ENCODE peak calls at places on chromosomes 3 and 15, in five cellular contexts. N is breast epithelium, T is ovary, C is A549, B is Peyer's patch. G is an unnamed sample.

GRCh38 chr3:190345027-190345821 is 23.0 kb upstream of the CLDN1 start:
- DNase-seq in B (no peak), N (no peak), T (peak), C (peak), G (no peak)

GRCh38 chr15:23033979-23034378 is 5.4 kb downstream of the TUBGCP5 start:
- DNase-seq in N (no peak), C (no peak), T (no peak), B (no peak), G (no peak)

GRCh38 chr15:65049418-65049840 is 4.2 kb downstream of the SLC51B start:
- DNase-seq in T (peak), C (peak), N (peak), B (peak), G (peak)

GRCh38 chr3:99910752-99911151 is 93.1 kb downstream of the CMSS1 start:
- DNase-seq in N (no peak), T (no peak), B (no peak), C (no peak), G (no peak)

GRCh38 chr15:77026501-77027110 is 31.7 kb downstream of the PSTPIP1 start:
- DNase-seq in C (no peak), N (no peak), B (no peak), T (peak), G (no peak)

GRCh38 chr15:65529754-65530317 is 427 bp upstream of the HACD3 start:
- DNase-seq in B (no peak), T (no peak), N (no peak), C (no peak), G (no peak)

GRCh38 chr3:4234894-4235293 is 68.3 kb upstream of the SETMAR start:
- DNase-seq in B (no peak), T (no peak), C (no peak), N (no peak), G (no peak)

GRCh38 chr3:149134560-149134959 is 5.1 kb downstream of the HPS3 start:
- DNase-seq in T (no peak), B (no peak), N (no peak), C (no peak), G (no peak)

GRCh38 chr3:34534013-34534412 is 735.6 kb downstream of the PDCD6IP start:
- DNase-seq in T (no peak), B (no peak), N (no peak), C (no peak), G (no peak)

GRCh38 chr3:178482981-178483380 is 53.3 kb upstream of the KCNMB2 start:
- DNase-seq in N (no peak), T (no peak), B (no peak), C (no peak), G (no peak)

GRCh38 chr3:141076821-141077571 is 25.8 kb downstream of the SPSB4 start:
- DNase-seq in B (peak), C (no peak), N (no peak), T (peak), G (no peak)

GRCh38 chr3:114404590-114404989 is 110.8 kb downstream of the TIGIT start:
- DNase-seq in C (no peak), T (no peak), N (no peak), B (no peak), G (no peak)

GRCh38 chr3:172152869-172153268 is 113.5 kb downstream of the FNDC3B start:
- DNase-seq in B (no peak), C (no peak), N (no peak), T (no peak), G (no peak)

GRCh38 chr3:69410301-69410700 is 24.4 kb upstream of the FRMD4B start:
- DNase-seq in B (peak), T (peak), N (peak), C (peak), G (peak)

GRCh38 chr15:90232196-90232595 is 1.5 kb downstream of the CIB1 start:
- DNase-seq in T (no peak), C (no peak), B (peak), N (no peak), G (no peak)

DNA sequence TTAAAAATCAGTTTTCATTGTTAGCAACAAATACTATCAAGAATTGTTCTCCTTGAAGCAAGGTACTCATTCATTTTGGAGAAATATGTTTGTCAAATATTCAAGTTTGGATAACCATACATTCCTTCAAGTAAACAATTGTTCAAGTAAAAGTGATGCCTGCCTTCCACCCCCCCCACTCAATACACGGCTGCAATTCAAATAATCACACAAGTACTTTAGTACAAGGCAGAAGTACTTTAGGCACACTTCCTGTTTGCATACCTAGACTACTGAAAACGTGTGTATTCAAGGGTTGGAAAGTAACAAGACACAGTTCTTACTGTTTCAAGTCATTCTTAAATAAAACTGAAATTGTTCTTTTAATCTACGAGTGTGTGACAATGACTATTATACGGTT is 45.4 kb downstream of the TJP1 start:
- DNase-seq in B (no peak), N (no peak), C (no peak), T (no peak), G (no peak)
- H3K4me3 ChIP-seq in B (no peak), N (no peak), C (no peak), T (no peak), G (no peak)

DNA sequence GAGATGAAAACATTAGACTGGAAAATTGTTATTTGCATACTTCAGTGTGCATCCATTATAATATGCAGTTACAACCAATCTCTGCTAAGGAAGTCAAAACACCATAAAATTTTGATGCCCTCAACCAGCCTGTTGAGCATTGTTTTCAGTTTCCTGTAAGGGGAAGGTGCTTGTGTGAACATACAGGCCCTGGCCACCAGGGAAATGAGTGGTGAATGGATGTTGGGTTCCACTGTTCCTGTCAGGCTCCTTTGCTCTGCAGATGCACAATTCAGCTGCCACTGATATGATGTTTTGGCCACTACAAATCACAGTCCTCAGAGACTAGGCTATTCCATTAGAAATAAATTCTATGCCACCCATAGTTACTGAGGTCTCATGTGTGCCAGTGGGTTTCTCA is 184.6 kb downstream of the SYNPR start:
- DNase-seq in B (no peak), C (no peak), N (no peak), T (no peak), G (no peak)
- TF ChIP-seq CTCF in B (no peak), C (no peak), N (no peak), T (no peak), G (no peak)

GRCh38 chr3:53169045-53169831 is 8.2 kb downstream of the PRKCD start:
- DNase-seq in C (no peak), B (no peak), N (peak), T (no peak), G (no peak)

GRCh38 chr3:53171827-53172505 is 11.0 kb downstream of the PRKCD start:
- DNase-seq in T (no peak), N (no peak), C (no peak), B (no peak), G (no peak)

GRCh38 chr3:53171109-53171453 is 10.1 kb downstream of the PRKCD start:
- DNase-seq in T (no peak), N (no peak), C (no peak), B (no peak), G (no peak)

GRCh38 chr3:53169832-53170324 is 8.9 kb downstream of the PRKCD start:
- DNase-seq in B (no peak), T (no peak), N (no peak), C (no peak), G (no peak)

DNA sequence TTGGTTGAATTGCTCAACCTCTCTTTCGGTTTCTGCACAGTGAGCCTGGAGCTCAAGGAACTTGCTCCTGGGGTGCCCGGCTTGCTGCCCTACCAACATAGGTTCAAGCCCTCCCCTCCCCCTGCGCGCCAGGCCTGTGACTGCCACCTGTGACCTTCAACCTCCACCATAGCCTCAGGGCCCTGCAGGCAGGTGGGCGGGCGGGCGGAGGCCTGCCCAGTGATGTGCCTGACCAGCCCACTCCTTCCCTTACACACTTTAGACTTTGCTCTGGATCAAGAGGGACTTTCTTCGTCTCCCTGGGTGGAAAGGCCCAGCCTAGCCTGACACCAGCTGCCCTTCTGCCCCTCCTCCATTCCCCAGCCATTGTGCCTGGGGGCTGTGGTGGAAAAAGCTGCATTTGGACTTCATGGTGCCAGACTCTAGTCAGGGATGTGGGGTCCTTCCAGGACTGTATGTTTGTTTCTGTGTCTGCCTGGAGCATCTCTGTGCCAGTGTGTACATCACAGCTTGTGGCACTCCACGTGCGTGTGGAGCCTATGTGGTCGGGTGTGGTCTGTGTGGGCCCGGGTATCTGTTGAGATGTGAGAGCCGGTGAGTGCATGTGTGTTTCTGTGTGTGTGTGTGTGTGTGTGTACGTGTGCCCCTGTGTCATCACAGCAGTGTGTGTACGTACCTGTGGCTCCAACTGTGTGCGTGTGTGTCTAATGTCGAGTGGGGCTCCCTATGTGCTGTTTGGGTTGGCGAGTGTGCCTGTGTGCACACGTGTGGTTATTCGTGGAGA is 9.5 kb downstream of the PRKCD start:
- DNase-seq in B (peak), N (no peak), C (no peak), T (no peak), G (no peak)
- TF ChIP-seq POLR2A in B (no peak), N (no peak), C (no peak), T (no peak), G (no peak)

GRCh38 chr3:111485086-111485485 is 56.9 kb upstream of the CD96 start:
- DNase-seq in T (no peak), C (no peak), B (no peak), N (no peak), G (no peak)
- H3K4me3 ChIP-seq in T (no peak), C (no peak), B (no peak), N (no peak), G (no peak)

DNA sequence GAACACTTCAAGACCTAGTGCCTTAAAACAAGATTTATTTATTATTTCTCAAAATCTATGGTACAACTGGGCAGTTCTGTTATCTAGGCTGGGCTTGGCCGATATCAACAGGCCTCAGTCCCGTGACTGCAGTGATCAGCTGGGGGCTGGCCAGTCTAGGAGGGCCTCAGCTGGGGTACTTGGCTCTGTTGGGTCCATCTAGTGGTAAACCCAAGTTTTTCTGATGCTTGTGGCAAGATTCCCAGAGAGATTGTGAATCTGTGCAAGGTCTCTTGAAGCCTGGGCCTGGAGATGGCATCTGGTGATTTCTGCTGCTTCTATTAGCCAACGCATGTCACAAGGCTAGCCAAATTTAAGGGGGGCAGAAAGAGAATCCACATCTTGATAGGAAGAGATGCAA is 482.4 kb upstream of the SGO1 start:
- DNase-seq in T (no peak), C (peak), B (no peak), N (no peak), G (no peak)
- TF ChIP-seq CTCF in T (no peak), C (no peak), B (no peak), N (no peak), G (no peak)

DNA sequence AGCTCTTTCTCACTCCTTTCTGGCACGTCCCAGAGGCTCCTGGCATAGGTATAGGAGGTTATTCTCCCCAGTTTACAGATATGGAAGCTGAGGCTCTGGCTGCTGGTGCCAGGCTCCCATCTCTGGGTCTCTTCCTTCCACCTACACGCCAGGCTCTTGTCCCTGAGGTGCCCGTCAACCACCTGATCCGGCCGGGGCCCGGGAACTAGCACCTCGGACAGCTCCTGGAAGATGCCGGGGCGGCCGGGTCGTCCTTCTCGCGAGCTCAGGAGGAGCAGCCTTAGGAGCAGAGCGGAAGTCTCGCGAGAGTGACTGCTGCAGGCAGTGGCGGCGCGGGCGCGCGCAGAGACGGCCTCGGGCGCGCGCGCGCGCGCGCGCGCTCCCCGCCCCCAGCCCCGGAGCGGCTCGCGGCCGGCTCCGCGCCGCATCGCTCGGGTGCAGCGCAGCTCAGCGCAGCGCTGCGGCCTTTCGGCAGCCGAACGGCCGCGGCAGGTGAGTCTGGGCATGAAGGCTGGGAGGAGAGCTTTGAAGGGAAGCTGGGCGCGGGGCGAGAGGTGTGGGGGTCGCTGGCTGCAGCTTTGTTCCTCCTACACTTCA is at the start of gene SCAMP5:
- DNase-seq in T (peak), B (peak), N (peak), C (peak), G (peak)
- TF ChIP-seq POLR2A in T (no peak), B (peak), N (no peak), C (peak), G (no peak)

GRCh38 chr15:74261041-74261440 is 24.9 kb downstream of the CCDC33 start:
- DNase-seq in C (no peak), T (no peak), N (no peak), B (no peak), G (no peak)
- H3K4me3 ChIP-seq in C (no peak), T (no peak), N (no peak), B (no peak), G (no peak)

GRCh38 chr3:184360834-184361531 is 422 bp downstream of the CLCN2 start:
- DNase-seq in T (no peak), C (no peak), B (no peak), N (no peak), G (no peak)

GRCh38 chr3:184362668-184363540 is 1.4 kb downstream of the POLR2H start:
- DNase-seq in T (peak), C (peak), B (peak), N (peak), G (peak)

GRCh38 chr3:184360070-184360833 is 1.2 kb downstream of the CLCN2 start:
- DNase-seq in C (no peak), T (peak), N (no peak), B (no peak), G (no peak)

GRCh38 chr3:184361932-184362667 is 590 bp downstream of the POLR2H start:
- DNase-seq in C (peak), B (peak), T (peak), N (no peak), G (peak)

DNA sequence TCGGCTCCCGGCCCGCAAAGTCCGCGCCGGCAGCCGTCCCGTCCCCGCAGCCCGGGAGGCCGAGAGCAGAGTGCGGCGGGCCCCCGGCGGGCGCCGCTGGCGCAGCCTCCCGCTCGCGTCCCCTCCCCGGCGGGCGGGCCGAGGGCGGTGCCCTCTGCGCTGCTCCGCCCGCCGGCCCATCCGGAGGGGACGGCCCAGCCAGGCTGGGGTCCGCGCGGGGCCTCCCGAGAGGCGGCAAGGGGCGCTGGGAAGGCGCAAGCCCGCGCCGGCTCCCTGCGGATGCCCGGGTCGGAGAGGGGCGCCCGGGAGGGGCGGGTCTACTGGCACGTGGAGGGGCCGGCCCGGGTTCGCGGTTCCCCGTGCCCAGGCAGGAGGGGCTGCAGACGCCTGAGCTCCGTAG is at the start of the genes CLCN2 and POLR2H:
- DNase-seq in T (peak), N (no peak), B (peak), C (peak), G (peak)
- TF ChIP-seq CTCF in T (peak), N (no peak), B (no peak), C (no peak), G (no peak)

GRCh38 chr3:197297476-197298340 is 704 bp downstream of the DLG1 start:
- DNase-seq in T (peak), B (peak), C (peak), N (peak), G (peak)

GRCh38 chr3:197300361-197300760 is 1.9 kb upstream of the DLG1 start:
- DNase-seq in B (no peak), T (no peak), N (no peak), C (no peak), G (no peak)

GRCh38 chr3:197297020-197297419 is 1.4 kb downstream of the DLG1 start:
- DNase-seq in B (no peak), T (no peak), N (no peak), C (no peak), G (no peak)

GRCh38 chr3:197298858-197299854 is 744 bp upstream of the DLG1 start:
- DNase-seq in T (peak), B (peak), N (peak), C (peak), G (no peak)

DNA sequence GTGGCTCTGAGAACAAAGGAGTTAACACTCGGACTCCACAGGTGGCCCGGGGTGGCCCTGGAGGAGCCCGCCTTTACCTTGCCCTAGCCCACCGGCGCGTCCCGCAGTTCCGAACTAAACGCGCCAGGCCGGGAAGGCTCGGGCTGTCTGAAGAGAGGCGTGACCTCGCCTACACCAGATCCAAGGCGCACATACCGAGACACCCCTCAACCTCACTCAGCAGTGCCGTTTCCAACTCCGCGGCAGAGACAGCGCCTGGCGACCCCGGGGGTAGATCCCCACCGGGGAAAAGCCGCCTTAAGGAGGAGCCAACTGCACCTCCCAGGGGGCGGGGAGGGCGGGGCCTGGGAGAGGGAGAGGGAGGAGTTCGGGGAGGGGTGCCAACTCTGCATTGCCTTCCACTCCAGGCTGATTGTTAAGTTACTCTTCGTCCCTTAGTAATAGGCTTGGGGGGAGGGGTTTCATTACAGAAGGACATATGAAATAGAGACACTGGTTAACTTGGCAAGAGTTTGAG is at the start of gene DLG1:
- DNase-seq in B (peak), C (peak), T (peak), N (peak), G (peak)
- TF ChIP-seq POLR2A in B (peak), C (peak), T (no peak), N (peak), G (no peak)

G was measured in lower leg skin.